ENCODE peak calls at places on chromosomes 6 and 20, in ten cellular contexts. K, X, U, E, G, O, R, S, D and Y are unnamed samples.

GRCh38 chr6:132504757-132505156 is 8.2 kb downstream of the STX7 start:
- DNase-seq in K (peak; percentile 41), X (peak; percentile 27), U (peak; percentile 44), E (no peak), G (no peak), O (no peak), R (no peak), S (no peak), D (no peak), Y (no peak)

GRCh38 chr20:62663484-62664315 is 21.4 kb downstream of the SLCO4A1 start:
- DNase-seq in K (no peak), X (no peak), U (no peak), E (no peak), G (no peak), O (no peak), R (peak; percentile 15), S (no peak), D (no peak), Y (no peak)

GRCh38 chr6:118263929-118264486 is 284.1 kb upstream of the PLN start:
- DNase-seq in K (no peak), X (peak; percentile 52), U (no peak), E (peak; percentile 38), G (no peak), O (peak; percentile 20), R (no peak), S (no peak), D (peak; percentile 33), Y (no peak)

GRCh38 chr6:97850458-97851218 is 567.6 kb upstream of the MMS22L start:
- DNase-seq in K (no peak), X (peak; percentile 0), U (no peak), E (no peak), G (no peak), O (peak; percentile 39), R (no peak), S (no peak), D (peak; percentile 4), Y (no peak)

GRCh38 chr6:49543087-49543858 is 7.2 kb upstream of the C6orf141 start:
- DNase-seq in K (no peak), X (no peak), U (no peak), E (no peak), G (no peak), O (no peak), R (no peak), S (no peak), D (no peak), Y (no peak)

GRCh38 chr20:40513010-40513409 is 176.0 kb downstream of the MAFB start:
- DNase-seq in K (no peak), X (no peak), U (no peak), E (no peak), G (no peak), O (no peak), R (no peak), S (no peak), D (no peak), Y (no peak)

GRCh38 chr6:4487538-4487937 is 288.7 kb upstream of the CDYL start:
- DNase-seq in K (peak; percentile 43), X (no peak), U (peak; percentile 76), E (no peak), G (no peak), O (no peak), R (no peak), S (no peak), D (peak; percentile 89), Y (no peak)

GRCh38 chr20:9831032-9831431 is 7.8 kb downstream of the PAK5 start:
- DNase-seq in K (no peak), X (no peak), U (no peak), E (no peak), G (no peak), O (no peak), R (no peak), S (no peak), D (no peak), Y (no peak)

GRCh38 chr6:5094327-5094726 is 9.2 kb downstream of the PPP1R3G start:
- DNase-seq in K (no peak), X (peak; percentile 97), U (no peak), E (peak; percentile 86), G (no peak), O (peak; percentile 89), R (no peak), S (no peak), D (no peak), Y (no peak)

GRCh38 chr20:45944151-45944964 is 9.9 kb downstream of the PCIF1 start:
- DNase-seq in K (no peak), X (peak; percentile 67), U (no peak), E (no peak), G (no peak), O (no peak), R (no peak), S (no peak), D (no peak), Y (no peak)

GRCh38 chr6:119052985-119053384 is 25.5 kb downstream of the FAM184A start:
- DNase-seq in K (no peak), X (no peak), U (no peak), E (no peak), G (no peak), O (no peak), R (no peak), S (no peak), D (no peak), Y (no peak)

GRCh38 chr6:35532141-35532540 is 19.4 kb upstream of the TULP1 start:
- DNase-seq in K (no peak), X (no peak), U (no peak), E (no peak), G (no peak), O (no peak), R (no peak), S (no peak), D (no peak), Y (no peak)

GRCh38 chr20:8152183-8152582 is 20.1 kb downstream of the PLCB1 start:
- DNase-seq in K (no peak), X (peak; percentile 52), U (no peak), E (peak; percentile 58), G (no peak), O (no peak), R (no peak), S (no peak), D (no peak), Y (no peak)

GRCh38 chr20:56187791-56188190 is 60.7 kb upstream of the MC3R start:
- DNase-seq in K (no peak), X (no peak), U (no peak), E (no peak), G (peak; percentile 6), O (no peak), R (no peak), S (no peak), D (no peak), Y (no peak)
- TF ChIP-seq CTCF in K (no peak), X (peak; percentile 3), U (no peak), E (peak; percentile 3), G (peak; percentile 35), O (no peak), R (no peak), S (peak; percentile 7), D (peak; percentile 32), Y (no peak)

GRCh38 chr6:135271626-135272025 is 90.5 kb downstream of the MYB start:
- DNase-seq in K (no peak), X (no peak), U (no peak), E (no peak), G (no peak), O (no peak), R (no peak), S (no peak), D (no peak), Y (no peak)

GRCh38 chr6:135277422-135277821 is 96.3 kb downstream of the MYB start:
- DNase-seq in K (no peak), X (no peak), U (no peak), E (no peak), G (no peak), O (no peak), R (no peak), S (no peak), D (no peak), Y (no peak)

GRCh38 chr6:135269399-135270005 is 88.4 kb downstream of the MYB start:
- DNase-seq in K (peak; percentile 30), X (no peak), U (no peak), E (no peak), G (no peak), O (no peak), R (no peak), S (no peak), D (no peak), Y (no peak)

GRCh38 chr6:135270676-135271536 is 89.8 kb downstream of the MYB start:
- DNase-seq in K (peak; percentile 81), X (peak; percentile 5), U (peak; percentile 72), E (no peak), G (no peak), O (no peak), R (no peak), S (no peak), D (peak; percentile 64), Y (no peak)

DNA sequence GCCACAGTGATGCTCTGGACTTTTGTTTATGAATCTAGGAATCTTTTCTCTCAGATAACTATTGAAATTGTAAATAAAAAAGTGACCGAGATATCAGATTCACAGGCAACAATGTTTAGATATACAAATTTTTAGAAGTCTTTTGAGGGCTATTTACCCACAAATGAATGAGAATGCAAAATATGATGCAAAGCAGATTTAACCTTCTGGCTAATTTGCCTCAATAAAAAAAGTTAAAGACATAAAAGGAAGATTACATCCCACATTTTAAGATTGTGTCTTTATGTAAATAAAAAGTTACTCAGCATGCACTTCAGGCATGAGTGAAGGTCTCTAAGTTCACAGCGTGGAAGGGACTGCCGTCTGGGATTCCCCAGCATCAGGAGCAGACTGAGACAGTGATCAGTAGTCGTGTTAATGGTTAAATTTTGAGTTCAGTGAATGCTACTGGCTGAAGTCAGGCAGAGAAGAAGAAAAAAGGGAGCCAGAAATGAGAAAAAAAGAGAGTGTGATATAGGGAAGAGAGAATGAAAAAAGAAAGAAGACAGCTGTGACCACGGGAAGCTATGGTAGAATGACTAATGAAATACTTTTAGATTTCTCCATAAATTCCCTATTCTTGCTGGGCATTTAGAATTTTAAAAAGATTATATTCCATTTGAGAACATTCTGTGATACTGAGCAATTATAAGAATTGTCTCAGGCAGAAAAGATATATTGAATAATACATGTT is 93.6 kb downstream of the MYB start:
- DNase-seq in K (no peak), X (peak; percentile 28), U (no peak), E (peak; percentile 12), G (no peak), O (no peak), R (no peak), S (no peak), D (no peak), Y (no peak)
- H3K4me3 ChIP-seq in K (no peak overlapping the region), X (peak overlapping the region; percentile 11), U (no peak overlapping the region), E (no peak overlapping the region), G (no peak overlapping the region), O (no peak overlapping the region), R (no peak overlapping the region), S (no peak overlapping the region), D (no peak overlapping the region), Y (no peak overlapping the region)

GRCh38 chr6:686528-686927 is 6.4 kb downstream of the EXOC2 start:
- DNase-seq in K (no peak), X (no peak), U (no peak), E (no peak), G (no peak), O (no peak), R (no peak), S (no peak), D (peak; percentile 50), Y (no peak)
- TF ChIP-seq CTCF in K (no peak), X (peak; percentile 40), U (no peak), E (peak; percentile 65), G (peak; percentile 8), O (peak; percentile 27), R (no peak), S (peak; percentile 13), D (peak; percentile 39), Y (no peak)

DNA sequence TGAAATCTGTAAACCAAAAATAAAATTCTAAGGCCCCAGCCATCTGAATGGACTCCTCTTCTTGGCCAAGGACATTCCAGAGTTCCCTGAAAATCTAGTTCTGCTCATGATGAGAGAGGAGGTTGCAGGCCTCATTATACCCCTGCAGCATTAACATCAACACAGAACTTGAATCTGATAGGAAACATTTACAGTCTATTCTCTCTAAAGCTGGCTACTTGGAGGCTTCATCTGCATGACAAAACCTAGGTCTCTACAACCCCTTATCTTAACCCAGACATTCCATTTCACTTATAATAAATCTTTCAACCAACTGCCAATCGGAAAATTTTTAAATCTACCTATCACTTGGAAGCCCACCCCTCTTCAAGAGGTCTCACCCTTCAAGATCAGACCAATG is 15.7 kb downstream of the RTN4IP1 start:
- DNase-seq in K (no peak), X (no peak), U (no peak), E (no peak), G (no peak), O (no peak), R (no peak), S (no peak), D (no peak), Y (no peak)
- H3K4me3 ChIP-seq in K (no peak overlapping the region), X (no peak overlapping the region), U (no peak overlapping the region), E (no peak overlapping the region), G (no peak overlapping the region), O (no peak overlapping the region), R (no peak overlapping the region), S (no peak overlapping the region), D (no peak overlapping the region), Y (no peak overlapping the region)